ENCODE peak calls at places on chromosome 1, in nine cellular contexts. One of them, this sample, is unnamed.

GRCh38 chr1:240619901-240620621 is 8.1 kb upstream of the GREM2 start:
- DNase-seq in lower lobe of right lung: no peak
- DNase-seq in aorta: no peak
- DNase-seq in heart right ventricle: no peak
- DNase-seq in hepatocyte: no peak
- DNase-seq in choroid plexus epithelial cell: no peak
- DNase-seq in colonic mucosa: no peak
- DNase-seq in cardiac muscle cell: no peak
- DNase-seq in HFF-Myc: no peak
- DNase-seq in this sample: no peak

GRCh38 chr1:203185061-203185461 is 1.4 kb downstream of the CHI3L1 start:
- DNase-seq in heart right ventricle: no peak
- DNase-seq in cardiac muscle cell: no peak
- DNase-seq in HFF-Myc: no peak
- DNase-seq in aorta: peak
- DNase-seq in colonic mucosa: no peak
- DNase-seq in choroid plexus epithelial cell: no peak
- DNase-seq in hepatocyte: no peak
- DNase-seq in lower lobe of right lung: no peak
- DNase-seq in this sample: peak

GRCh38 chr1:202168861-202169260 is 8.5 kb upstream of the PTPN7 start:
- DNase-seq in HFF-Myc: no peak
- DNase-seq in hepatocyte: no peak
- DNase-seq in lower lobe of right lung: no peak
- DNase-seq in aorta: no peak
- DNase-seq in colonic mucosa: no peak
- DNase-seq in heart right ventricle: no peak
- DNase-seq in cardiac muscle cell: no peak
- DNase-seq in choroid plexus epithelial cell: no peak
- DNase-seq in this sample: peak

GRCh38 chr1:93607814-93608187 is 73.8 kb downstream of the BCAR3 start:
- DNase-seq in cardiac muscle cell: no peak
- DNase-seq in HFF-Myc: no peak
- DNase-seq in aorta: no peak
- DNase-seq in choroid plexus epithelial cell: peak
- DNase-seq in lower lobe of right lung: no peak
- DNase-seq in colonic mucosa: no peak
- DNase-seq in hepatocyte: no peak
- DNase-seq in heart right ventricle: no peak
- DNase-seq in this sample: no peak

GRCh38 chr1:230863449-230863848 is 4.9 kb downstream of the C1orf198 start:
- DNase-seq in lower lobe of right lung: peak
- DNase-seq in hepatocyte: peak
- DNase-seq in cardiac muscle cell: no peak
- DNase-seq in choroid plexus epithelial cell: no peak
- DNase-seq in colonic mucosa: peak
- DNase-seq in heart right ventricle: no peak
- DNase-seq in HFF-Myc: no peak
- DNase-seq in aorta: no peak
- DNase-seq in this sample: peak

GRCh38 chr1:156160744-156161181 is 7.4 kb downstream of the SEMA4A start:
- DNase-seq in heart right ventricle: peak
- DNase-seq in lower lobe of right lung: peak
- DNase-seq in choroid plexus epithelial cell: peak
- DNase-seq in colonic mucosa: peak
- DNase-seq in hepatocyte: peak
- DNase-seq in HFF-Myc: no peak
- DNase-seq in cardiac muscle cell: peak
- DNase-seq in aorta: peak
- DNase-seq in this sample: peak

GRCh38 chr1:115237507-115237906 is 100.5 kb downstream of the NGF start:
- DNase-seq in aorta: no peak
- DNase-seq in hepatocyte: no peak
- DNase-seq in cardiac muscle cell: no peak
- DNase-seq in heart right ventricle: no peak
- DNase-seq in lower lobe of right lung: no peak
- DNase-seq in choroid plexus epithelial cell: no peak
- DNase-seq in colonic mucosa: no peak
- DNase-seq in HFF-Myc: peak
- DNase-seq in this sample: no peak

GRCh38 chr1:85303440-85304162 is 27.2 kb upstream of the BCL10 start:
- DNase-seq in cardiac muscle cell: no peak
- DNase-seq in choroid plexus epithelial cell: no peak
- DNase-seq in aorta: no peak
- DNase-seq in HFF-Myc: no peak
- DNase-seq in hepatocyte: no peak
- DNase-seq in heart right ventricle: no peak
- DNase-seq in colonic mucosa: no peak
- DNase-seq in lower lobe of right lung: no peak
- DNase-seq in this sample: no peak

GRCh38 chr1:47548188-47548587 is 110.3 kb downstream of the FOXD2 start:
- DNase-seq in heart right ventricle: no peak
- DNase-seq in HFF-Myc: no peak
- DNase-seq in aorta: no peak
- DNase-seq in choroid plexus epithelial cell: peak
- DNase-seq in hepatocyte: no peak
- DNase-seq in lower lobe of right lung: no peak
- DNase-seq in colonic mucosa: no peak
- DNase-seq in cardiac muscle cell: no peak
- DNase-seq in this sample: no peak

GRCh38 chr1:155049651-155050559 is 1.2 kb upstream of the ADAM15 start:
- DNase-seq in heart right ventricle: no peak
- DNase-seq in cardiac muscle cell: peak
- DNase-seq in hepatocyte: no peak
- DNase-seq in choroid plexus epithelial cell: no peak
- DNase-seq in lower lobe of right lung: no peak
- DNase-seq in aorta: no peak
- DNase-seq in colonic mucosa: no peak
- DNase-seq in HFF-Myc: no peak
- DNase-seq in this sample: no peak

GRCh38 chr1:153260980-153261792 is 1.7 kb downstream of the LORICRIN start:
- DNase-seq in cardiac muscle cell: peak
- DNase-seq in lower lobe of right lung: peak
- DNase-seq in colonic mucosa: no peak
- DNase-seq in heart right ventricle: no peak
- DNase-seq in choroid plexus epithelial cell: peak
- DNase-seq in hepatocyte: no peak
- DNase-seq in aorta: peak
- DNase-seq in HFF-Myc: no peak
- DNase-seq in this sample: peak

GRCh38 chr1:165858928-165859845 is 31.8 kb downstream of the UCK2 start:
- DNase-seq in lower lobe of right lung: no peak
- DNase-seq in hepatocyte: no peak
- DNase-seq in choroid plexus epithelial cell: no peak
- DNase-seq in HFF-Myc: no peak
- DNase-seq in cardiac muscle cell: no peak
- DNase-seq in aorta: no peak
- DNase-seq in heart right ventricle: no peak
- DNase-seq in colonic mucosa: peak
- DNase-seq in this sample: no peak

GRCh38 chr1:247415423-247416361 is at the start of gene NLRP3:
- DNase-seq in cardiac muscle cell: no peak
- DNase-seq in heart right ventricle: peak
- DNase-seq in HFF-Myc: no peak
- DNase-seq in lower lobe of right lung: peak
- DNase-seq in aorta: no peak
- DNase-seq in choroid plexus epithelial cell: no peak
- DNase-seq in hepatocyte: peak
- DNase-seq in colonic mucosa: no peak
- DNase-seq in this sample: peak
- H3K4me3 ChIP-seq in cardiac muscle cell: no peak
- H3K4me3 ChIP-seq in heart right ventricle: no peak
- H3K4me3 ChIP-seq in HFF-Myc: no peak
- H3K4me3 ChIP-seq in lower lobe of right lung: peak
- H3K4me3 ChIP-seq in aorta: no peak
- H3K4me3 ChIP-seq in choroid plexus epithelial cell: no peak
- H3K4me3 ChIP-seq in hepatocyte: no peak
- H3K4me3 ChIP-seq in colonic mucosa: peak
- H3K4me3 ChIP-seq in this sample: peak

GRCh38 chr1:167095368-167095767 is 1.5 kb downstream of the STYXL2 start:
- DNase-seq in choroid plexus epithelial cell: peak
- DNase-seq in cardiac muscle cell: peak
- DNase-seq in heart right ventricle: no peak
- DNase-seq in colonic mucosa: no peak
- DNase-seq in HFF-Myc: peak
- DNase-seq in lower lobe of right lung: no peak
- DNase-seq in hepatocyte: no peak
- DNase-seq in aorta: no peak
- DNase-seq in this sample: no peak

GRCh38 chr1:167092653-167093052 is 1.2 kb upstream of the STYXL2 start:
- DNase-seq in choroid plexus epithelial cell: no peak
- DNase-seq in cardiac muscle cell: no peak
- DNase-seq in lower lobe of right lung: no peak
- DNase-seq in HFF-Myc: no peak
- DNase-seq in colonic mucosa: no peak
- DNase-seq in hepatocyte: no peak
- DNase-seq in heart right ventricle: no peak
- DNase-seq in aorta: no peak
- DNase-seq in this sample: no peak

GRCh38 chr1:167094690-167095089 is 815 bp downstream of the STYXL2 start:
- DNase-seq in heart right ventricle: peak
- DNase-seq in aorta: no peak
- DNase-seq in cardiac muscle cell: no peak
- DNase-seq in colonic mucosa: no peak
- DNase-seq in choroid plexus epithelial cell: no peak
- DNase-seq in lower lobe of right lung: no peak
- DNase-seq in hepatocyte: no peak
- DNase-seq in HFF-Myc: no peak
- DNase-seq in this sample: no peak

GRCh38 chr1:167090289-167090942 is at the start of gene GPA33:
- DNase-seq in hepatocyte: peak
- DNase-seq in lower lobe of right lung: no peak
- DNase-seq in choroid plexus epithelial cell: no peak
- DNase-seq in cardiac muscle cell: no peak
- DNase-seq in heart right ventricle: no peak
- DNase-seq in HFF-Myc: no peak
- DNase-seq in aorta: no peak
- DNase-seq in colonic mucosa: peak
- DNase-seq in this sample: no peak

DNA sequence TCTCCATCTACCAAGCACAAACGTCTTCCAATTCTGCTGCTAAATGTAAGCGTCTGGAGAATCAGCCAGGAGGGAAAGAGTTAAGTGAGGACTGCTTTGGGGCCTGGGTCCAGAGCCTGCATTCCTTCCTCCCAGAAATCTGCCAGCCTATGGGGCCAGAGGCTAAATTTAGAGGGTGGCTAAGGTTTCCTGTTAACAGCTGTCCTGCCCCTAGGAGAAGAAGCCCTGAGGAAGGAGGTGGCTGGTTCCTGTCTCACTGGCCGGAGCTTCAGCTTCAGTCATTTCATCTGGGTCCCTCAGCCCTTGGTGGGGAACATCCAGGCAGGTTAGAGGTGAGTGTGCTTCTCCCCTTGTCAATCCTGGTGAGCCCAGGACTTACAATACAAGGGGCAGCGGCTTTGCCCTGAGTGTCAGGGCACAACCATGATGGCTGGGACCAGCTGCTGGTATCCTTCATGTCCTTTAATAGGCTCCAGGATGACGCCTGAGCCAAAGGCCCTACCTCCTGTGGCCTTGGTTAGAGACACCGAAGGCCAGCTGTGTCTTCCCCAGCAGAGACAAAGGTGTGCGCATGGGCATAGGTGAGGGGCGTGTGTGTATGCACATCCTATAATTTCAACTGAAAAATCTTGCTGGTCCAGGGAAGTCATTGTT is at the start of gene STYXL2:
- DNase-seq in heart right ventricle: peak
- DNase-seq in HFF-Myc: no peak
- DNase-seq in aorta: no peak
- DNase-seq in lower lobe of right lung: no peak
- DNase-seq in colonic mucosa: no peak
- DNase-seq in hepatocyte: no peak
- DNase-seq in cardiac muscle cell: no peak
- DNase-seq in choroid plexus epithelial cell: no peak
- DNase-seq in this sample: no peak
- H3K4me3 ChIP-seq in heart right ventricle: peak
- H3K4me3 ChIP-seq in HFF-Myc: no peak
- H3K4me3 ChIP-seq in aorta: peak
- H3K4me3 ChIP-seq in lower lobe of right lung: no peak
- H3K4me3 ChIP-seq in colonic mucosa: no peak
- H3K4me3 ChIP-seq in hepatocyte: no peak
- H3K4me3 ChIP-seq in cardiac muscle cell: peak
- H3K4me3 ChIP-seq in choroid plexus epithelial cell: no peak
- H3K4me3 ChIP-seq in this sample: no peak

DNA sequence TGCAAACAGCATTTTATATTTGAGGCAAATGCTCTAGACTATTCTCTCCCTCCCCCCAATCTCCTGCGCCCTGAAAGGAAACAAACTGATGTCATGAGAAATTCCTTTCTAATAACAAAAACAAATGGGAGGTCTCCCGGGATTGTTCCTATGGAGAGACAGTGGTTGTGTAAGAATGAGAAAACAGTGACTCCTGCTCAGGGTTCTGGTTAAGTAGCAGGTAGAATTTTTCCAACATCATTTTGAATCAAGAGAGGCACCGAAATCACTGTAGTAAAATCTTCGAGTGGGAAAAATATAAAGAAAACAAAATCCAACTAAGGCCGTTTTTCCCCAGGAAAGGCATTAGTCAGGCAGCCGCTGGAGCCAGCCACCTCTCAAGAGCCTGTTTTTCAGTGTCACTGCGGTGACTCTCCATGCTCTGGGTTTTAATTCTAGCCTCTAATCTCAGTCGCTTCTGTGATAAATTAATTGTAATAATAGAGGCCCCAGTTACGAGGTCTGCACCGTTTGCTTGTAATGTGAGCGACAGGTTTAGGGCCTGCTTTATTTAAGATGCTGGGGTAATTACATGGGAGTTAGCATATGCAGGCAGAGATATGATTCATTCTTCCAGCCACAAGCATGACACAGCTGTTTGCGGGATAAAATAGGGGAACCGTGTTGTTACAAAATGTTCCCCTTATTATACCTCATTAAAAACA is 80.3 kb downstream of the RNF220 start:
- DNase-seq in hepatocyte: peak
- DNase-seq in choroid plexus epithelial cell: peak
- DNase-seq in heart right ventricle: peak
- DNase-seq in cardiac muscle cell: peak
- DNase-seq in HFF-Myc: peak
- DNase-seq in lower lobe of right lung: no peak
- DNase-seq in aorta: no peak
- DNase-seq in colonic mucosa: no peak
- DNase-seq in this sample: no peak
- H3K4me3 ChIP-seq in hepatocyte: no peak
- H3K4me3 ChIP-seq in choroid plexus epithelial cell: no peak
- H3K4me3 ChIP-seq in heart right ventricle: no peak
- H3K4me3 ChIP-seq in cardiac muscle cell: no peak
- H3K4me3 ChIP-seq in HFF-Myc: no peak
- H3K4me3 ChIP-seq in lower lobe of right lung: no peak
- H3K4me3 ChIP-seq in aorta: no peak
- H3K4me3 ChIP-seq in colonic mucosa: no peak
- H3K4me3 ChIP-seq in this sample: no peak

DNA sequence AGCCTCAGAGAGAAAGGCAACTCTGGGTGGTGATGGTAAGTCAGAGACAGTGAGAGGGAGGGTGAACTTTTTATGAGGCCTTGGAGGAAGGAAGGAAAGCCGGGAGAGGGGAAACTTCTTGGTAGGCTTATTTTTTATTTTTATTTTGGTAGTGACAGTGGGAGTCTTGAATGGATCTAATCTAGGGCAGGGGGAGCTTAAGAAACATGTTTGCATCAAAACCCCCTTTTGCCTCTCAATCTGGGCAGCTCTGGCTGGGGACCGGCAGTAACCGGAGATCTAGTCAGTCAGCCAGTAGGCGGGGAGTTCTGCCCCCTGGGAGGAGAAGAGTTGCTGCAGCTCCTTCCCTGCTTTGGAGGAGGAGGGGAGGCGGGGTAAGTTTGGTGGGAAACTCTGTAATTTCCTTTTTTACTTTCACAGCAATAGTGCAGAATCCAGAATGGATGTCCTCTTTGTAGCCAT is at the start of gene C1orf54:
- DNase-seq in aorta: peak
- DNase-seq in cardiac muscle cell: peak
- DNase-seq in hepatocyte: peak
- DNase-seq in lower lobe of right lung: no peak
- DNase-seq in colonic mucosa: no peak
- DNase-seq in choroid plexus epithelial cell: peak
- DNase-seq in heart right ventricle: peak
- DNase-seq in HFF-Myc: no peak
- DNase-seq in this sample: no peak
- H3K4me3 ChIP-seq in aorta: peak
- H3K4me3 ChIP-seq in cardiac muscle cell: peak
- H3K4me3 ChIP-seq in hepatocyte: no peak
- H3K4me3 ChIP-seq in lower lobe of right lung: peak
- H3K4me3 ChIP-seq in colonic mucosa: no peak
- H3K4me3 ChIP-seq in choroid plexus epithelial cell: peak
- H3K4me3 ChIP-seq in heart right ventricle: no peak
- H3K4me3 ChIP-seq in HFF-Myc: peak
- H3K4me3 ChIP-seq in this sample: peak

This sample was measured in upper lobe of right lung.